ENCODE peak calls at places on chromosomes 3 and 15, in seven cellular contexts. One of them, this sample, is unnamed.

GRCh38 chr15:39896837-39897236 is 23.2 kb downstream of the GPR176 start:
- DNase-seq in HCT116: no peak
- DNase-seq in endothelial cell of umbilical vein: no peak
- DNase-seq in CD8-positive, alpha-beta memory T cell: no peak
- DNase-seq in mammary epithelial cell: no peak
- DNase-seq in uterus: no peak
- DNase-seq in stomach: no peak
- DNase-seq in this sample: no peak

GRCh38 chr3:171995486-171995885 is 43.9 kb upstream of the FNDC3B start:
- DNase-seq in HCT116: no peak
- DNase-seq in endothelial cell of umbilical vein: no peak
- DNase-seq in CD8-positive, alpha-beta memory T cell: no peak
- DNase-seq in mammary epithelial cell: no peak
- DNase-seq in uterus: no peak
- DNase-seq in stomach: no peak
- DNase-seq in this sample: no peak

GRCh38 chr3:87309601-87310000 is 33.2 kb upstream of the POU1F1 start:
- DNase-seq in HCT116: peak
- DNase-seq in endothelial cell of umbilical vein: no peak
- DNase-seq in CD8-positive, alpha-beta memory T cell: no peak
- DNase-seq in mammary epithelial cell: peak
- DNase-seq in uterus: no peak
- DNase-seq in stomach: no peak
- DNase-seq in this sample: no peak

GRCh38 chr3:137845666-137846065 is 81.6 kb downstream of the SOX14 start:
- DNase-seq in HCT116: no peak
- DNase-seq in endothelial cell of umbilical vein: no peak
- DNase-seq in CD8-positive, alpha-beta memory T cell: no peak
- DNase-seq in mammary epithelial cell: no peak
- DNase-seq in uterus: no peak
- DNase-seq in stomach: no peak
- DNase-seq in this sample: no peak

GRCh38 chr3:151992326-151993041 is 119.0 kb downstream of the SUCNR1 start:
- DNase-seq in HCT116: no peak
- DNase-seq in endothelial cell of umbilical vein: no peak
- DNase-seq in CD8-positive, alpha-beta memory T cell: no peak
- DNase-seq in mammary epithelial cell: no peak
- DNase-seq in uterus: no peak
- DNase-seq in stomach: no peak
- DNase-seq in this sample: no peak

GRCh38 chr15:59532770-59533379 is 78.7 kb upstream of the GCNT3 start:
- DNase-seq in HCT116: peak
- DNase-seq in endothelial cell of umbilical vein: peak
- DNase-seq in CD8-positive, alpha-beta memory T cell: no peak
- DNase-seq in mammary epithelial cell: no peak
- DNase-seq in uterus: no peak
- DNase-seq in stomach: peak
- DNase-seq in this sample: no peak

GRCh38 chr15:52392008-52392687 is 96.5 kb upstream of the MYO5C start:
- DNase-seq in HCT116: no peak
- DNase-seq in endothelial cell of umbilical vein: no peak
- DNase-seq in CD8-positive, alpha-beta memory T cell: no peak
- DNase-seq in mammary epithelial cell: peak
- DNase-seq in uterus: no peak
- DNase-seq in stomach: no peak
- DNase-seq in this sample: no peak

GRCh38 chr3:134342269-134342668 is 32.0 kb downstream of the AMOTL2 start:
- DNase-seq in HCT116: no peak
- DNase-seq in endothelial cell of umbilical vein: no peak
- DNase-seq in CD8-positive, alpha-beta memory T cell: no peak
- DNase-seq in mammary epithelial cell: no peak
- DNase-seq in uterus: peak
- DNase-seq in stomach: no peak
- DNase-seq in this sample: no peak

GRCh38 chr3:117661636-117662095 is 952.1 kb downstream of the TUSC7 start:
- DNase-seq in HCT116: no peak
- DNase-seq in endothelial cell of umbilical vein: no peak
- DNase-seq in CD8-positive, alpha-beta memory T cell: no peak
- DNase-seq in mammary epithelial cell: no peak
- DNase-seq in uterus: no peak
- DNase-seq in stomach: no peak
- DNase-seq in this sample: no peak

GRCh38 chr3:183159319-183159718 is 3.2 kb downstream of the LAMP3 start:
- DNase-seq in HCT116: no peak
- DNase-seq in endothelial cell of umbilical vein: no peak
- DNase-seq in CD8-positive, alpha-beta memory T cell: no peak
- DNase-seq in mammary epithelial cell: no peak
- DNase-seq in uterus: no peak
- DNase-seq in stomach: no peak
- DNase-seq in this sample: no peak

GRCh38 chr3:45034612-45035252 is 8.6 kb downstream of the CLEC3B start:
- DNase-seq in HCT116: no peak
- DNase-seq in endothelial cell of umbilical vein: no peak
- DNase-seq in CD8-positive, alpha-beta memory T cell: no peak
- DNase-seq in mammary epithelial cell: no peak
- DNase-seq in uterus: peak
- DNase-seq in stomach: peak
- DNase-seq in this sample: peak

GRCh38 chr3:182342252-182342651 is 451.1 kb upstream of the ATP11B start:
- DNase-seq in HCT116: no peak
- DNase-seq in endothelial cell of umbilical vein: no peak
- DNase-seq in CD8-positive, alpha-beta memory T cell: no peak
- DNase-seq in mammary epithelial cell: no peak
- DNase-seq in uterus: no peak
- DNase-seq in stomach: no peak
- DNase-seq in this sample: no peak

GRCh38 chr3:186151077-186151971 is 42.4 kb upstream of the ETV5 start:
- DNase-seq in HCT116: no peak
- DNase-seq in endothelial cell of umbilical vein: no peak
- DNase-seq in CD8-positive, alpha-beta memory T cell: no peak
- DNase-seq in mammary epithelial cell: no peak
- DNase-seq in uterus: no peak
- DNase-seq in stomach: no peak
- DNase-seq in this sample: no peak

GRCh38 chr15:94875550-94875949 is 644.2 kb downstream of the MCTP2 start:
- DNase-seq in HCT116: no peak
- DNase-seq in endothelial cell of umbilical vein: no peak
- DNase-seq in CD8-positive, alpha-beta memory T cell: no peak
- DNase-seq in mammary epithelial cell: no peak
- DNase-seq in uterus: no peak
- DNase-seq in stomach: no peak
- DNase-seq in this sample: no peak

GRCh38 chr15:66961407-66961884 is 104.0 kb upstream of the SMAD3 start:
- DNase-seq in HCT116: no peak
- DNase-seq in endothelial cell of umbilical vein: no peak
- DNase-seq in CD8-positive, alpha-beta memory T cell: no peak
- DNase-seq in mammary epithelial cell: no peak
- DNase-seq in uterus: no peak
- DNase-seq in stomach: no peak
- DNase-seq in this sample: no peak

GRCh38 chr3:55167586-55168317 is 239.9 kb upstream of the LRTM1 start:
- DNase-seq in HCT116: no peak
- DNase-seq in endothelial cell of umbilical vein: no peak
- DNase-seq in CD8-positive, alpha-beta memory T cell: no peak
- DNase-seq in mammary epithelial cell: peak
- DNase-seq in uterus: no peak
- DNase-seq in stomach: no peak
- DNase-seq in this sample: no peak

GRCh38 chr15:41965441-41966413 is 6.6 kb downstream of the EHD4 start:
- DNase-seq in HCT116: no peak
- DNase-seq in endothelial cell of umbilical vein: no peak
- DNase-seq in CD8-positive, alpha-beta memory T cell: no peak
- DNase-seq in mammary epithelial cell: peak
- DNase-seq in uterus: no peak
- DNase-seq in stomach: peak
- DNase-seq in this sample: no peak

GRCh38 chr3:133461291-133461690 is 61.4 kb downstream of the BFSP2 start:
- DNase-seq in HCT116: no peak
- DNase-seq in endothelial cell of umbilical vein: no peak
- DNase-seq in CD8-positive, alpha-beta memory T cell: no peak
- DNase-seq in mammary epithelial cell: peak
- DNase-seq in uterus: no peak
- DNase-seq in stomach: no peak
- DNase-seq in this sample: no peak

GRCh38 chr3:31466016-31466415 is 66.7 kb upstream of the STT3B start:
- DNase-seq in HCT116: no peak
- DNase-seq in endothelial cell of umbilical vein: no peak
- DNase-seq in CD8-positive, alpha-beta memory T cell: no peak
- DNase-seq in mammary epithelial cell: no peak
- DNase-seq in uterus: no peak
- DNase-seq in stomach: no peak
- DNase-seq in this sample: no peak

GRCh38 chr3:126621171-126621570 is 33.8 kb downstream of the TXNRD3 start:
- DNase-seq in HCT116: no peak
- DNase-seq in endothelial cell of umbilical vein: no peak
- DNase-seq in CD8-positive, alpha-beta memory T cell: no peak
- DNase-seq in mammary epithelial cell: peak
- DNase-seq in uterus: no peak
- DNase-seq in stomach: no peak
- DNase-seq in this sample: no peak

GRCh38 chr3:156838035-156838434 is 11.9 kb downstream of the LEKR1 start:
- DNase-seq in HCT116: no peak
- DNase-seq in endothelial cell of umbilical vein: no peak
- DNase-seq in CD8-positive, alpha-beta memory T cell: no peak
- DNase-seq in mammary epithelial cell: no peak
- DNase-seq in uterus: no peak
- DNase-seq in stomach: no peak
- DNase-seq in this sample: no peak

GRCh38 chr15:77031376-77032050 is 36.6 kb downstream of the PSTPIP1 start:
- DNase-seq in HCT116: no peak
- DNase-seq in endothelial cell of umbilical vein: no peak
- DNase-seq in CD8-positive, alpha-beta memory T cell: peak
- DNase-seq in mammary epithelial cell: no peak
- DNase-seq in uterus: peak
- DNase-seq in stomach: peak
- DNase-seq in this sample: peak

GRCh38 chr3:197352382-197352781 is 54.0 kb upstream of the DLG1 start:
- DNase-seq in HCT116: no peak
- DNase-seq in endothelial cell of umbilical vein: no peak
- DNase-seq in CD8-positive, alpha-beta memory T cell: no peak
- DNase-seq in mammary epithelial cell: no peak
- DNase-seq in uterus: peak
- DNase-seq in stomach: peak
- DNase-seq in this sample: no peak

GRCh38 chr15:99618941-99619411 is 53.2 kb downstream of the MEF2A start:
- DNase-seq in HCT116: no peak
- DNase-seq in endothelial cell of umbilical vein: no peak
- DNase-seq in CD8-positive, alpha-beta memory T cell: no peak
- DNase-seq in mammary epithelial cell: peak
- DNase-seq in uterus: no peak
- DNase-seq in stomach: no peak
- DNase-seq in this sample: no peak

GRCh38 chr15:49697121-49697520 is 76.3 kb downstream of the DTWD1 start:
- DNase-seq in HCT116: no peak
- DNase-seq in endothelial cell of umbilical vein: no peak
- DNase-seq in CD8-positive, alpha-beta memory T cell: no peak
- DNase-seq in mammary epithelial cell: peak
- DNase-seq in uterus: no peak
- DNase-seq in stomach: no peak
- DNase-seq in this sample: no peak

GRCh38 chr3:27357665-27358258 is 11.4 kb downstream of the NEK10 start:
- DNase-seq in HCT116: peak
- DNase-seq in endothelial cell of umbilical vein: peak
- DNase-seq in CD8-positive, alpha-beta memory T cell: peak
- DNase-seq in mammary epithelial cell: peak
- DNase-seq in uterus: peak
- DNase-seq in stomach: peak
- DNase-seq in this sample: peak

GRCh38 chr3:147117631-147118030 is 288.7 kb downstream of the ZIC4 start:
- DNase-seq in HCT116: no peak
- DNase-seq in endothelial cell of umbilical vein: no peak
- DNase-seq in CD8-positive, alpha-beta memory T cell: no peak
- DNase-seq in mammary epithelial cell: no peak
- DNase-seq in uterus: no peak
- DNase-seq in stomach: no peak
- DNase-seq in this sample: no peak

GRCh38 chr3:43391621-43392020 is 105.3 kb downstream of the SNRK start:
- DNase-seq in HCT116: no peak
- DNase-seq in endothelial cell of umbilical vein: no peak
- DNase-seq in CD8-positive, alpha-beta memory T cell: no peak
- DNase-seq in mammary epithelial cell: no peak
- DNase-seq in uterus: no peak
- DNase-seq in stomach: no peak
- DNase-seq in this sample: no peak
- H3K27ac ChIP-seq in HCT116: no peak
- H3K27ac ChIP-seq in endothelial cell of umbilical vein: peak
- H3K27ac ChIP-seq in CD8-positive, alpha-beta memory T cell: no peak
- H3K27ac ChIP-seq in mammary epithelial cell: no peak
- H3K27ac ChIP-seq in uterus: peak
- H3K27ac ChIP-seq in stomach: no peak
- H3K27ac ChIP-seq in this sample: no peak

DNA sequence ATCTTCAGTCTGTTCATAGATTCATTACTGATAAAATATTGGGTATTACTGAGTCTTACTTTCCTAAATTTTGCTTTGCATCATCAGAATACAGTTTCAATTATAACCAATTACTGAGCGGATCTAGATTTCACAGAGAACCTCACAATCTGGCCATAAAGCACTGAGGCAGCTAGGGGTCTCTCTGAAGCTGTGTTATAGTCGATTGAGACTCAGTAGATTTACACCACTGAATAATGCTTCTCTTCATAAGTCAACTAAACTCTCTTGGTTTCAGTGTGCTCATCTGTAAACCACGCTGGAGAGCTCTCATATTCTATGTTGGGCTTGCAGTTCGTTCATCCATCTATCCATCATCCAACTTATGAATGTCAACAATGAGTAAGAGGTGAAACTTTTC is 180.6 kb downstream of the GREM1 start:
- DNase-seq in HCT116: no peak
- DNase-seq in endothelial cell of umbilical vein: no peak
- DNase-seq in CD8-positive, alpha-beta memory T cell: no peak
- DNase-seq in mammary epithelial cell: no peak
- DNase-seq in uterus: no peak
- DNase-seq in stomach: no peak
- DNase-seq in this sample: no peak
- H3K27ac ChIP-seq in HCT116: no peak
- H3K27ac ChIP-seq in endothelial cell of umbilical vein: no peak
- H3K27ac ChIP-seq in CD8-positive, alpha-beta memory T cell: no peak
- H3K27ac ChIP-seq in mammary epithelial cell: no peak
- H3K27ac ChIP-seq in uterus: no peak
- H3K27ac ChIP-seq in stomach: no peak
- H3K27ac ChIP-seq in this sample: no peak

DNA sequence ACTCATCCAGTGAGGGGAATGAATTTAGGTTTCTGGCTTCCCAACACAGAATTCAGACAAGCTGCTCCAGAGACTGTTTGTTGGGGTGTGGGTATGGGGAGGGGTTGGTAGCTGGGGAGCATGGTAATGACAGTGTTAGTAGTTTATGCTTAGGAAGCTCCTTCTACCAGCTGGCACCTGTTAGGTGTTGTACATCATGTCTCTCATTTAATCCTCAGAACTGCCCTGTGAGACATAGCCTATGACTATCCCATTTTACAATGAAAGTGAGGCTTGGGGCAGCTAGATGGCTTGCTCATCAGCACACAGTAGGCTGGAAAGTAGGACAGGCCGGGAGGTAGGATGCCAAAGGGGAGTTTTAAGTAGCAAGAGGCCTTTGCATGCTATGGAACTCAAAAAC is 2.5 kb downstream of the EIF4E3 start:
- DNase-seq in HCT116: no peak
- DNase-seq in endothelial cell of umbilical vein: no peak
- DNase-seq in CD8-positive, alpha-beta memory T cell: no peak
- DNase-seq in mammary epithelial cell: no peak
- DNase-seq in uterus: no peak
- DNase-seq in stomach: no peak
- DNase-seq in this sample: no peak
- H3K27ac ChIP-seq in HCT116: no peak
- H3K27ac ChIP-seq in endothelial cell of umbilical vein: no peak
- H3K27ac ChIP-seq in CD8-positive, alpha-beta memory T cell: no peak
- H3K27ac ChIP-seq in mammary epithelial cell: no peak
- H3K27ac ChIP-seq in uterus: no peak
- H3K27ac ChIP-seq in stomach: no peak
- H3K27ac ChIP-seq in this sample: no peak

GRCh38 chr15:70347766-70348558 is 250.2 kb upstream of the TLE3 start:
- DNase-seq in HCT116: no peak
- DNase-seq in endothelial cell of umbilical vein: no peak
- DNase-seq in CD8-positive, alpha-beta memory T cell: no peak
- DNase-seq in mammary epithelial cell: no peak
- DNase-seq in uterus: no peak
- DNase-seq in stomach: no peak
- DNase-seq in this sample: no peak
- H3K27ac ChIP-seq in HCT116: no peak
- H3K27ac ChIP-seq in endothelial cell of umbilical vein: no peak
- H3K27ac ChIP-seq in CD8-positive, alpha-beta memory T cell: no peak
- H3K27ac ChIP-seq in mammary epithelial cell: no peak
- H3K27ac ChIP-seq in uterus: no peak
- H3K27ac ChIP-seq in stomach: no peak
- H3K27ac ChIP-seq in this sample: no peak

This sample was measured in colonic mucosa.